ENCODE peak calls at places on chromosomes 12 and 14, in eight cellular contexts. D is endothelial cell of umbilical vein, G is Panc1, I is SK-N-SH, Q is GM23338, F is HCT116, O is upper lobe of left lung, N is H1. H is an unnamed sample.

GRCh38 chr14:67977468-67978034 is 158.0 kb downstream of the RAD51B start:
- DNase-seq in I (no peak), G (no peak), D (no peak), Q (no peak), O (no peak), N (no peak), F (peak; percentile 38), H (no peak)

GRCh38 chr14:70011098-70011497 is 131.9 kb downstream of the SMOC1 start:
- DNase-seq in I (no peak), O (no peak), N (no peak), D (no peak), F (no peak), Q (no peak), G (no peak), H (no peak)

GRCh38 chr12:55908726-55909512 is 18.8 kb downstream of the PYM1 start:
- DNase-seq in O (no peak), D (no peak), G (no peak), Q (peak; percentile 8), N (no peak), F (no peak), I (no peak), H (peak; percentile 59)

GRCh38 chr12:85781751-85782150 is 54.5 kb downstream of the RASSF9 start:
- DNase-seq in Q (no peak), G (no peak), O (no peak), N (no peak), F (no peak), D (no peak), I (no peak), H (no peak)

GRCh38 chr12:13628067-13628466 is 353.3 kb downstream of the GRIN2B start:
- DNase-seq in O (no peak), D (no peak), I (no peak), G (no peak), F (no peak), Q (peak; percentile 12), N (no peak), H (no peak)

GRCh38 chr12:117603316-117604113 is 242.1 kb upstream of the NOS1 start:
- DNase-seq in D (peak; percentile 29), F (no peak), Q (peak; percentile 40), G (no peak), N (no peak), I (no peak), O (no peak), H (no peak)

GRCh38 chr14:74516451-74517155 is 23.0 kb downstream of the ISCA2 start:
- DNase-seq in D (no peak), O (no peak), F (no peak), G (no peak), I (no peak), Q (peak; percentile 55), N (no peak), H (no peak)

GRCh38 chr12:83017001-83017400 is 330.3 kb downstream of the TMTC2 start:
- DNase-seq in F (peak; percentile 13), I (no peak), D (no peak), Q (no peak), G (no peak), O (no peak), N (no peak), H (no peak)

GRCh38 chr14:87461704-87462103 is 531.3 kb downstream of the GALC start:
- DNase-seq in Q (no peak), D (no peak), G (no peak), N (no peak), I (no peak), O (no peak), F (no peak), H (no peak)

GRCh38 chr12:47801170-47801903 is 18.4 kb downstream of the HDAC7 start:
- DNase-seq in F (no peak), Q (no peak), N (no peak), I (no peak), G (no peak), D (peak; percentile 54), O (peak; percentile 53), H (peak; percentile 27)

GRCh38 chr12:2291182-2291832 is 238.5 kb downstream of the CACNA1C start:
- DNase-seq in Q (peak; percentile 81), D (peak; percentile 46), G (peak; percentile 39), I (peak; percentile 56), O (no peak), F (peak; percentile 52), N (peak; percentile 79), H (no peak)

GRCh38 chr12:57830393-57830792 is 11.9 kb upstream of the AVIL start:
- DNase-seq in F (no peak), N (no peak), G (no peak), O (no peak), I (no peak), D (no peak), Q (no peak), H (no peak)

GRCh38 chr12:132225214-132225613 is 81.0 kb downstream of the NOC4L start:
- DNase-seq in O (no peak), F (no peak), Q (no peak), G (no peak), I (no peak), N (no peak), D (no peak), H (no peak)
- TF ChIP-seq POLR2AphosphoS5 in O (no peak), F (no peak), Q (no peak), G (no peak), I (no peak), N (no peak), D (no peak), H (no peak)

GRCh38 chr12:7339675-7340074 is 35.8 kb downstream of the ACSM4 start:
- DNase-seq in I (no peak), N (no peak), G (no peak), Q (no peak), O (no peak), F (no peak), D (no peak), H (no peak)
- H3K4me3 ChIP-seq in I (no peak overlapping the region), N (no peak overlapping the region), G (no peak overlapping the region), Q (no peak overlapping the region), O (no peak overlapping the region), F (no peak overlapping the region), D (no peak overlapping the region), H (no peak overlapping the region)

GRCh38 chr12:54368709-54369596 is 4.7 kb upstream of the GPR84 start:
- DNase-seq in I (peak; percentile 77), N (peak; percentile 90), G (peak; percentile 79), O (peak; percentile 91), F (peak; percentile 67), D (peak; percentile 85), Q (peak; percentile 91), H (peak; percentile 79)
- TF ChIP-seq POLR2AphosphoS5 in I (peak; percentile 29), N (no peak), G (no peak), O (no peak), F (no peak), D (no peak), Q (no peak), H (peak; percentile 53)

GRCh38 chr12:65459545-65459944 is 181.1 kb downstream of the MSRB3 start:
- DNase-seq in N (no peak), D (no peak), Q (no peak), I (no peak), G (no peak), F (no peak), O (no peak), H (no peak)
- H3K4me3 ChIP-seq in N (no peak overlapping the region), D (no peak overlapping the region), Q (no peak overlapping the region), I (no peak overlapping the region), G (no peak overlapping the region), F (no peak overlapping the region), O (no peak overlapping the region), H (no peak overlapping the region)

DNA sequence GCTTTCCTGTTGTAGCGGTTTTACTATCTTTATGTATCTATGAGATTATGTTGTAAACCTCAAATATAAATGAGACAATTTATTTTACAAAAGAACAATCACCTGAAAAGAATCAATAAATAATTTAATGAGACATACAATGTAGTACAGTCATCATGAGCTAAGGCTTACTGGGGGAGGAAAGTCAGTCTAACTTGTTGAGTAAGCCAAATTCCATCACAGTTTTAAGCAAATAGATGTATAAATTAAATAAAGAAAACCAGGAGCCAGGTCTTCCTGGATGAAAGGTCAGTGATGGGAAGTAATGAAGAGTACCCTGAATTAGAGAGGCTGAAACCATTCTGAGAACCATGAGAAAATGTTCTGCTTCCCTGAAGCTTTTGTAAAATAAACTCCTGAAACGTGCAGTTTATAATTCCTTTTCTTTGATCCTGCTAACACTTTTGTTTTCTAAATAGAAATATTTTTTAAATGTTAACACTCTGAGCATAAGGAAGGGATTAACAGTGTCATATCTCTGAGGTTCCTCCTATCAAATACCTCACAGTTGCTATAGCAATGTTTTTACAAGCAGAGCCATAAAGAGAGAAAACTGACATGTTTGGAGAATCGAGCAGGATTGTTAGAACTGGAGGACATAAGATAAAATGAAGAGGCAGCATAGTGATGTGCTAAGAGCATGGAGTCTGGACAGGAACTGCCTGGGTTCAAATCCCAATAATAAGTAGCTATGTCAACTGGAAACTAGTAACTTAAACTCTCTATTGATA is 444.9 kb upstream of the FOXG1 start:
- DNase-seq in O (no peak), N (no peak), I (no peak), F (no peak), Q (no peak), D (no peak), G (no peak), H (no peak)
- TF ChIP-seq POLR2AphosphoS5 in O (no peak), N (no peak), I (no peak), F (no peak), Q (no peak), D (no peak), G (no peak), H (no peak)

GRCh38 chr14:71130491-71131179 is 223.4 kb downstream of the PCNX1 start:
- DNase-seq in I (no peak), G (no peak), D (peak; percentile 70), Q (peak; percentile 45), O (no peak), F (no peak), N (peak; percentile 29), H (no peak)
- H3K4me3 ChIP-seq in I (peak overlapping the region; percentile 41), G (no peak overlapping the region), D (no peak overlapping the region), Q (no peak overlapping the region), O (no peak overlapping the region), F (no peak overlapping the region), N (no peak overlapping the region), H (no peak overlapping the region)